ENCODE peak calls at places on chromosomes 13 and 19, in ten cellular contexts. I is transverse colon, K is esophagus muscularis mucosa, O is SK-N-SH, U is A549, C is tibial nerve, A is ovary, P is K562, Q is suprapubic skin, W is H1. X is an unnamed sample.

GRCh38 chr13:46553886-46554855 is 1.2 kb downstream of the LRCH1 start:
- DNase-seq in I (peak), K (no peak), O (peak), U (peak), C (peak), A (peak), P (peak), Q (peak), W (peak), X (peak)

GRCh38 chr13:43196171-43196611 is 172.8 kb downstream of the DNAJC15 start:
- DNase-seq in I (no peak), K (no peak), O (peak), U (no peak), C (no peak), A (peak), P (no peak), Q (no peak), W (no peak), X (no peak)

GRCh38 chr19:12838182-12838890 is at the start of gene MAST1:
- DNase-seq in I (peak), K (no peak), O (peak), U (no peak), C (no peak), A (no peak), P (peak), Q (no peak), W (peak), X (peak)

GRCh38 chr13:41603917-41604316 is 146.6 kb downstream of the RGCC start:
- DNase-seq in I (no peak), K (no peak), O (no peak), U (peak), C (no peak), A (no peak), P (peak), Q (no peak), W (no peak), X (no peak)

GRCh38 chr19:29686285-29686805 is 21.1 kb downstream of the PLEKHF1 start:
- DNase-seq in I (no peak), K (no peak), O (no peak), U (no peak), C (no peak), A (no peak), P (no peak), Q (no peak), W (no peak), X (no peak)

GRCh38 chr13:87094646-87095045 is 576.5 kb upstream of the SLITRK5 start:
- DNase-seq in I (no peak), K (no peak), O (no peak), U (no peak), C (no peak), A (no peak), P (no peak), Q (no peak), W (no peak), X (no peak)

GRCh38 chr19:40589723-40590429 is 11.3 kb upstream of the LTBP4 start:
- DNase-seq in I (no peak), K (no peak), O (no peak), U (no peak), C (no peak), A (no peak), P (no peak), Q (no peak), W (no peak), X (no peak)

GRCh38 chr13:40762849-40763248 is 8.1 kb downstream of the MRPS31 start:
- DNase-seq in I (no peak), K (no peak), O (no peak), U (no peak), C (no peak), A (no peak), P (no peak), Q (no peak), W (no peak), X (no peak)

GRCh38 chr19:18418034-18418724 is 1.0 kb upstream of the SSBP4 start:
- DNase-seq in I (no peak), K (no peak), O (no peak), U (no peak), C (no peak), A (no peak), P (no peak), Q (peak), W (no peak), X (no peak)

GRCh38 chr19:18419699-18420460 is 682 bp downstream of the SSBP4 start:
- DNase-seq in I (peak), K (no peak), O (peak), U (no peak), C (no peak), A (peak), P (peak), Q (peak), W (no peak), X (no peak)

GRCh38 chr19:18418725-18419194 is 438 bp upstream of the SSBP4 start:
- DNase-seq in I (peak), K (no peak), O (no peak), U (no peak), C (no peak), A (no peak), P (no peak), Q (peak), W (no peak), X (no peak)

GRCh38 chr19:18420931-18421330 is 1.7 kb downstream of the SSBP4 start:
- DNase-seq in I (no peak), K (no peak), O (no peak), U (no peak), C (no peak), A (peak), P (no peak), Q (no peak), W (no peak), X (no peak)

DNA sequence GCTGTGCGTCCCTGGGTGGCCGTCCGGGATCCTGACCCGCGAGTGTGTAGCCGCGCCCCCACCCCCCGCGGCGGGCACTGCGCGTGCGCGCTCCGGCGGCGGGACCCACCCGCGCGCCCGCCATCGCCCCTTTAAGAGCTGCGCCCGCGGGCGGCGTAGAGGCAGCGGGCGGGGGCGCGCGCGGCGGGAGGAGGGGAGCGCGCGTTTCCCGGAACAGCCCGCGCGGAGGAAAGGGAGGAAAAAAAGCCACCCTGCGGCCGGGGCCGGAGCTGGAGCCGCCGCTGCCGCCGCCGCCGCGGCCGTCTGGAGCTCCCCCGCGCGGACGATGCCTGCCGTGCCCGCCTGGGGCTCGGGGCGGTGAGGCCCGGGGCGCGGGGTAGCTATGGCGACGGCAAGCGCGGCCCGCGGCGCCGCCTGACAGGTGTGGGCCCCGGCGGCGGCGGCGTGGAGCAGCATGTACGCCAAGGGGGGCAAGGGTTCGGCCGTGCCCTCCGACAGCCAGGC is at the start of gene SSBP4:
- DNase-seq in I (peak), K (no peak), O (peak), U (no peak), C (no peak), A (peak), P (peak), Q (peak), W (peak), X (peak)
- TF ChIP-seq CTCF in I (no peak), K (peak), O (peak), U (peak), C (no peak), A (peak), P (peak), Q (peak), W (peak), X (no peak)

GRCh38 chr13:98892821-98893220 is 85.0 kb downstream of the DOCK9 start:
- DNase-seq in I (no peak), K (no peak), O (no peak), U (no peak), C (no peak), A (no peak), P (no peak), Q (no peak), W (no peak), X (no peak)

GRCh38 chr13:98893361-98893760 is 84.5 kb downstream of the DOCK9 start:
- DNase-seq in I (no peak), K (no peak), O (no peak), U (no peak), C (no peak), A (no peak), P (no peak), Q (no peak), W (no peak), X (no peak)

GRCh38 chr13:98897706-98898105 is 80.2 kb downstream of the DOCK9 start:
- DNase-seq in I (no peak), K (no peak), O (no peak), U (no peak), C (no peak), A (no peak), P (no peak), Q (no peak), W (no peak), X (no peak)

GRCh38 chr13:98896868-98897144 is 81.1 kb downstream of the DOCK9 start:
- DNase-seq in I (no peak), K (no peak), O (no peak), U (no peak), C (no peak), A (no peak), P (no peak), Q (no peak), W (no peak), X (no peak)

GRCh38 chr13:98896083-98896867 is 81.6 kb downstream of the DOCK9 start:
- DNase-seq in I (no peak), K (no peak), O (no peak), U (no peak), C (no peak), A (no peak), P (no peak), Q (no peak), W (no peak), X (no peak)
- TF ChIP-seq EP300 in I (no peak), K (no peak), O (no peak), U (no peak), C (no peak), A (no peak), P (no peak), Q (no peak), W (no peak), X (no peak)

GRCh38 chr19:48196933-48197665 is 26.6 kb downstream of the ZSWIM9 start:
- DNase-seq in I (no peak), K (no peak), O (peak), U (no peak), C (no peak), A (no peak), P (peak), Q (no peak), W (no peak), X (no peak)

GRCh38 chr19:48195106-48195830 is 24.8 kb downstream of the ZSWIM9 start:
- DNase-seq in I (no peak), K (no peak), O (peak), U (no peak), C (no peak), A (no peak), P (no peak), Q (no peak), W (no peak), X (no peak)

GRCh38 chr19:48192750-48193149 is 22.3 kb downstream of the ZSWIM9 start:
- DNase-seq in I (no peak), K (no peak), O (no peak), U (no peak), C (no peak), A (no peak), P (no peak), Q (no peak), W (no peak), X (no peak)

GRCh38 chr19:48194041-48194871 is 23.8 kb downstream of the ZSWIM9 start:
- DNase-seq in I (no peak), K (no peak), O (peak), U (no peak), C (no peak), A (no peak), P (peak), Q (no peak), W (peak), X (no peak)

GRCh38 chr19:48196321-48196761 is 25.9 kb downstream of the ZSWIM9 start:
- DNase-seq in I (no peak), K (no peak), O (peak), U (no peak), C (no peak), A (no peak), P (no peak), Q (no peak), W (no peak), X (no peak)
- TF ChIP-seq CTCF in I (no peak), K (no peak), O (no peak), U (no peak), C (no peak), A (no peak), P (no peak), Q (no peak), W (no peak), X (no peak)

GRCh38 chr13:31945202-31945978 is 86.2 kb upstream of the FRY start:
- DNase-seq in I (peak), K (no peak), O (peak), U (no peak), C (peak), A (no peak), P (no peak), Q (peak), W (no peak), X (peak)
- TF ChIP-seq EP300 in I (no peak), K (no peak), O (no peak), U (no peak), C (peak), A (no peak), P (no peak), Q (no peak), W (no peak), X (no peak)

GRCh38 chr19:43766755-43767043 is 11.9 kb upstream of the SMG9 start:
- DNase-seq in I (no peak), K (no peak), O (no peak), U (no peak), C (no peak), A (no peak), P (no peak), Q (no peak), W (no peak), X (no peak)
- TF ChIP-seq CTCF in I (no peak), K (no peak), O (no peak), U (peak), C (no peak), A (no peak), P (no peak), Q (no peak), W (no peak), X (no peak)

GRCh38 chr13:94950303-94950702 is 238.0 kb upstream of the SOX21 start:
- DNase-seq in I (no peak), K (peak), O (peak), U (no peak), C (no peak), A (no peak), P (no peak), Q (no peak), W (no peak), X (no peak)

GRCh38 chr13:94952787-94953186 is 240.4 kb upstream of the SOX21 start:
- DNase-seq in I (no peak), K (no peak), O (no peak), U (no peak), C (no peak), A (no peak), P (no peak), Q (no peak), W (no peak), X (no peak)

GRCh38 chr13:94947392-94947791 is 235.0 kb upstream of the SOX21 start:
- DNase-seq in I (no peak), K (no peak), O (no peak), U (no peak), C (no peak), A (no peak), P (no peak), Q (no peak), W (no peak), X (no peak)

GRCh38 chr13:94947965-94948371 is 235.6 kb upstream of the SOX21 start:
- DNase-seq in I (no peak), K (no peak), O (no peak), U (no peak), C (no peak), A (no peak), P (no peak), Q (no peak), W (no peak), X (no peak)
- TF ChIP-seq EP300 in I (no peak), K (no peak), O (no peak), U (no peak), C (no peak), A (no peak), P (no peak), Q (no peak), W (no peak), X (no peak)

DNA sequence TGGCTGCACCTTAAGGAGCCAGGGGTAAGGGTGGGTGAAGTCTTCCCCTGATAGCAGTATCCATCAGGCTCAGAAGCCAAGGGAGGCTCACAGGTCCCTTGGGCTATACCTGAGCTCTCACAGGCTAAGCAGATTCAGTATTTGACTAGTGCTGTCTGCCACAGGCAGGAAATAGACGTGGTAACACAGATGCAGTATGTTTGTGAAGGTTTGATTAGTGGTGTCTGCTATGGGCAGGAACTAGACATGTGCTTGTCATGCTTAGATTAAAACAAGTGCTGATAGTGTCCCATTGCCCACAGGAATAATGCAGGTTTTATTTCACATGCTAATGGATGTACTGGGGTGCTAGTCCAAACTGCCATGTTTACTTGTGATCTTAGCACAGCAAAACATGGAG is 4.0 kb downstream of the SYT5 start:
- DNase-seq in I (no peak), K (no peak), O (no peak), U (no peak), C (no peak), A (no peak), P (no peak), Q (no peak), W (no peak), X (no peak)
- TF ChIP-seq CTCF in I (no peak), K (no peak), O (no peak), U (no peak), C (no peak), A (no peak), P (no peak), Q (no peak), W (no peak), X (no peak)

DNA sequence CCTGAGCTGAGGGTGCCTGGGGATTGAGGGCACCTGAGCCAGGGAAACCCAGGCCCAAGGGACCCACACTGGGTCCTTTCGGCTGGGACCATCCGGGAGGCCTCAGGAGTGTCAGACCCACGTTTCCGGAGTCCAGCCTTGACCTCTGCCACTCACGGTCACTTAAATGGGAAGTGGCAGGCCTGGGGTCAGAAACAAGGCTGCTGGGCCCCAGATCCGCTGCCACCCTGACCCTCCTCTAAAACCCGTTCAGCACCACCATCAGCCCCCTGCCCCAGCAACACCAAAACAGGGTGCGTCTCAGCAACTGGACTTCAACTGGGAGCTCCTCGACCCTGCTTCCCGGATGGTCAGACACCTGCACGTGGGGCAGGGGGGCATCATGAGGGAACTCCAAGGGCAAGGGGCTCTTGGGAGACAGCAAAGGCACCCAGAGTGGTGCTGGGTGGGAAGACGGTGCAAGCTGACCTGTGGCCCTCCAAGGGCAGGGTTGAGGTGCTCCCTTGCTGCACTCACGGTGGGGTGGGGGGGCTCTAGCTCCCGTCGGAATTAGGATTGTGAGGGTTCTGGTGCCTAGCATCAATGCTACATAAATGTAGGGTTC is 1.2 kb upstream of the PLPP2 start:
- DNase-seq in I (no peak), K (no peak), O (peak), U (no peak), C (no peak), A (no peak), P (peak), Q (no peak), W (no peak), X (peak)
- TF ChIP-seq EP300 in I (no peak), K (no peak), O (no peak), U (no peak), C (no peak), A (no peak), P (no peak), Q (no peak), W (no peak), X (no peak)